ENCODE peak calls at places on chromosomes 16 and 17, in four cellular contexts. N, F, O and T are unnamed samples.
A peak's percentile ranks its signal among the peaks of the same experiment; 100 is the strongest.

GRCh38 chr17:77365584-77366186 is 224.9 kb downstream of the SEC14L1 start:
- DNase-seq in N (peak; percentile 81), F (no peak), O (peak; percentile 70), T (peak; percentile 59)

GRCh38 chr16:83813818-83814653 is 6.3 kb downstream of the HSBP1 start:
- DNase-seq in N (peak; percentile 68), F (no peak), O (peak; percentile 45), T (peak; percentile 19)

GRCh38 chr16:52581530-52581929 is 34.6 kb upstream of the TOX3 start:
- DNase-seq in N (no peak), F (no peak), O (no peak), T (no peak)

GRCh38 chr17:30336369-30337171 is 2.7 kb upstream of the TMIGD1 start:
- DNase-seq in N (peak; percentile 60), F (peak; percentile 57), O (no peak), T (peak; percentile 9)

GRCh38 chr17:40320771-40321501 is 12.0 kb downstream of the RARA start:
- DNase-seq in N (no peak), F (peak; percentile 65), O (peak; percentile 87), T (peak; percentile 85)

GRCh38 chr16:50459681-50460080 is 88.5 kb upstream of the NKD1 start:
- DNase-seq in N (no peak), F (no peak), O (no peak), T (no peak)

GRCh38 chr16:76748698-76749097 is 442.3 kb upstream of the MON1B start:
- DNase-seq in N (no peak), F (no peak), O (no peak), T (no peak)

GRCh38 chr16:14409563-14409962 is 220.5 kb downstream of the PARN start:
- DNase-seq in N (peak; percentile 92), F (no peak), O (no peak), T (no peak)

GRCh38 chr17:41592601-41593305 is 6.1 kb upstream of the KRT14 start:
- DNase-seq in N (no peak), F (no peak), O (no peak), T (no peak)

GRCh38 chr16:47966325-47966724 is 189.5 kb downstream of the ABCC12 start:
- DNase-seq in N (no peak), F (no peak), O (no peak), T (no peak)

GRCh38 chr16:81174644-81175324 is 63.7 kb upstream of the BCO1 start:
- DNase-seq in N (no peak), F (no peak), O (no peak), T (no peak)

GRCh38 chr17:66675991-66676371 is 158.9 kb upstream of the CACNG5 start:
- DNase-seq in N (peak; percentile 58), F (peak; percentile 87), O (peak; percentile 61), T (no peak)

GRCh38 chr17:32445075-32445427 is 741 bp downstream of the PSMD11 start:
- DNase-seq in N (peak; percentile 55), F (peak; percentile 30), O (no peak), T (peak; percentile 11)

GRCh38 chr16:53150769-53151168 is 96.0 kb downstream of the CHD9 start:
- DNase-seq in N (no peak), F (no peak), O (no peak), T (no peak)

GRCh38 chr17:9763643-9764042 is 27.7 kb downstream of the DHRS7C start:
- DNase-seq in N (no peak), F (no peak), O (no peak), T (no peak)

GRCh38 chr16:56262148-56262878 is 71.0 kb downstream of the GNAO1 start:
- DNase-seq in N (no peak), F (no peak), O (no peak), T (no peak)

GRCh38 chr16:8548166-8548565 is 42.1 kb downstream of the TMEM114 start:
- DNase-seq in N (no peak), F (no peak), O (no peak), T (no peak)

GRCh38 chr17:48472485-48473281 is 42.7 kb upstream of the SKAP1 start:
- DNase-seq in N (no peak), F (no peak), O (no peak), T (no peak)

GRCh38 chr16:528111-529011 is 849 bp downstream of the CAPN15 start:
- DNase-seq in N (peak; percentile 56), F (peak; percentile 47), O (peak; percentile 44), T (peak; percentile 48)

GRCh38 chr17:81429353-81429774 is 34.1 kb downstream of the BAHCC1 start:
- DNase-seq in N (peak; percentile 74), F (peak; percentile 78), O (peak; percentile 88), T (peak; percentile 87)

GRCh38 chr17:61064087-61064951 is 335.3 kb upstream of the TBX2 start:
- DNase-seq in N (no peak), F (no peak), O (no peak), T (no peak)
- H3K4me3 ChIP-seq in N (peak overlapping the region; percentile 12), F (no peak overlapping the region), O (no peak overlapping the region), T (no peak overlapping the region)

GRCh38 chr16:86910146-86910805 is 331.9 kb downstream of the FOXL1 start:
- DNase-seq in N (no peak), F (no peak), O (no peak), T (no peak)
- H3K27ac ChIP-seq in N (no peak overlapping the region), F (no peak overlapping the region), O (no peak overlapping the region), T (no peak overlapping the region)

GRCh38 chr16:2238396-2239230 is 2.4 kb downstream of the DNASE1L2 start:
- DNase-seq in N (no peak), F (no peak), O (no peak), T (no peak)

GRCh38 chr16:2235695-2236361 is 416 bp upstream of the DNASE1L2 start:
- DNase-seq in N (no peak), F (no peak), O (no peak), T (no peak)

GRCh38 chr16:2237552-2238395 is 1.5 kb downstream of the DNASE1L2 start:
- DNase-seq in N (no peak), F (no peak), O (no peak), T (no peak)

GRCh38 chr16:2236362-2237075 is at the start of gene DNASE1L2:
- DNase-seq in N (no peak), F (no peak), O (no peak), T (no peak)

DNA sequence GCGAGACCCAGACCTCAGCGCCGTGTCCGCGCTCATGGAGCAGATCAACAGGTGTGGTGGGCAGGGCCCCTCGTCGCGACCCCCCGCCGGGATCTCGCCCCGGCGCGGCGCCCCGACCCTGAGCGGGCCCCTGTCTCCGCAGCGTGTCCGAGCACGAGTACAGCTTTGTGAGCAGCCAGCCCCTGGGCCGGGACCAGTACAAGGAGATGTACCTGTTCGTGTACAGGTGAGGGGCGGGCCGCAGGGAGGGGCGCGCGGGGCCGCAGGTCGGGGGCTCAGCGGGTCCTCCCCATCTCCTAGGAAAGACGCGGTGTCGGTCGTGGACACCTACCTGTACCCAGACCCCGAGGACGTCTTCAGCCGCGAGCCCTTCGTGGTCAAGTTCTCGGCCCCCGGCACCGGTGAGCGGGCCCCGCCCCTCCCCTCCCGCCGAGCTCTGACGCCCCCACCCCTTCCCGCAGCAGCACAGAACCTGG is 870 bp downstream of the DNASE1L2 start:
- DNase-seq in N (no peak), F (no peak), O (no peak), T (no peak)
- H3K4me3 ChIP-seq in N (peak overlapping the region; percentile 22), F (no peak overlapping the region), O (no peak overlapping the region), T (peak overlapping the region; percentile 10)

DNA sequence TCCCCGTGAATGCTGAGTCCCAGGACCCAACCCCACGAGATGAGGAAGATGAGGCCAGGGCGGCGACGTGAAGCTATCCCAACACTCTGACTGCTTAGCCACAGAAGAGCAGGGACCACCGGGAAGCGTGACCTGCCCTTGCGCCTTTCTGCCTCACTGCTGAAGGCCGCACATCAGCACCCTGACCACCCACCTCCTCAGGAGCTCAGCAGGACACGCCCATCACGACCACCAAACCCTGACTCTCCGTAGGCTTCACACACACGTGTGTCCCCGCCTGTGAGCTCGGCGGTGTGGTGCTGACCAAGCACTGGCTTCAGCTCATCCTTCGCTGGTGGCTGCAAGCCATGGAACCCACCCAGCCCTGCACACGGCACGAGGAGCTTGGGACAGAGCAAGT is 97.8 kb downstream of the ZNF778 start:
- DNase-seq in N (no peak), F (no peak), O (no peak), T (no peak)
- H3K27ac ChIP-seq in N (peak overlapping the region; percentile 74), F (peak overlapping the region; percentile 87), O (no peak overlapping the region), T (no peak overlapping the region)

GRCh38 chr16:20084624-20085226 is 11.0 kb upstream of the GPR139 start:
- DNase-seq in N (no peak), F (no peak), O (no peak), T (no peak)

GRCh38 chr16:20094157-20094556 is 20.5 kb upstream of the GPR139 start:
- DNase-seq in N (no peak), F (no peak), O (no peak), T (no peak)

DNA sequence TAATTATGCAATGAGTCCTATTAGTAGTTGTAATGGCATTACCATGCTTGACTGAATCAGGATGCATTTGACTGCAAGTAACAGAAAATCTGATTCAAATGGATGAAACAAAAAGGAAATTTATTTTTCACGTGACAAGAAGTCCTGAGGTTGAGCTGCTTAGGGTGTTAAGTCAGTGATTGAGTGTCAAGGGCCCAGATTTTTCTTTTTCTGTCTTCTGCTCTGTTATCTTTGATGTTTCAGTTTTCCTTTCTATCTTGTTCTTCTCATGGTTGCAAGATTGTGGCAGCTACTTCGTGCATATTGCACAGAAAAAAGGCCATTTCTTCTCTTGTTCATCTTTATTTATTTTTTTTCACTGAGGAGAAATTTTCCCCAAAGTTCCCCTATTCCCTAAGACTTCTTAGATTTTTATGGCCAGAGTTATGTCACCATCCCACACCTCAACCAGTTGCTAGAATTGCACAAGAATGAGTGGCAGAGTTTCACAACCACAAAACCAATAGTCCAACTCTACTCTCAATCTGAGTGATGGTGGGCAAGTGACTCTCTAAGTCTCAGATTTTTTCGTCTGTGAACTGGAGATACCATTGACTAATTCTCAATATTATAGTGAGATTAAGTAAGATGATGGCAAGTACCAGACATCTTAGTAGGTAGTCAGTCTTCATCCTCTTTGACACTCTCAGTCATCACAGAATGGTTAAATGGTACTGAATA is 15.7 kb upstream of the GPR139 start:
- DNase-seq in N (no peak), F (no peak), O (no peak), T (no peak)
- H3K4me3 ChIP-seq in N (no peak overlapping the region), F (no peak overlapping the region), O (no peak overlapping the region), T (no peak overlapping the region)

GRCh38 chr16:57266531-57267268 is 17.8 kb downstream of the PLLP start:
- DNase-seq in N (no peak), F (no peak), O (no peak), T (no peak)
- H3K27ac ChIP-seq in N (no peak overlapping the region), F (peak overlapping the region; percentile 91), O (no peak overlapping the region), T (peak overlapping the region; percentile 80)